ENCODE peak calls at places on chromosome 11, in seven cellular contexts. One of them, this sample, is unnamed.

GRCh38 chr11:66429983-66430602 is 8.6 kb downstream of the MRPL11 start:
- DNase-seq in lower lobe of right lung: peak
- DNase-seq in retinal pigment epithelial cell: peak
- DNase-seq in BE2C: peak
- DNase-seq in tibial nerve: peak
- DNase-seq in WTC11: peak
- DNase-seq in psoas muscle: peak
- DNase-seq in this sample: peak

GRCh38 chr11:31464436-31464835 is 45.0 kb downstream of the IMMP1L start:
- DNase-seq in lower lobe of right lung: no peak
- DNase-seq in retinal pigment epithelial cell: no peak
- DNase-seq in BE2C: no peak
- DNase-seq in tibial nerve: no peak
- DNase-seq in WTC11: no peak
- DNase-seq in psoas muscle: no peak
- DNase-seq in this sample: no peak

GRCh38 chr11:108618529-108618928 is 25.0 kb upstream of the EXPH5 start:
- DNase-seq in lower lobe of right lung: no peak
- DNase-seq in retinal pigment epithelial cell: no peak
- DNase-seq in BE2C: no peak
- DNase-seq in tibial nerve: no peak
- DNase-seq in WTC11: no peak
- DNase-seq in psoas muscle: no peak
- DNase-seq in this sample: no peak

GRCh38 chr11:898540-899190 is 11.9 kb downstream of the CHID1 start:
- DNase-seq in lower lobe of right lung: no peak
- DNase-seq in retinal pigment epithelial cell: no peak
- DNase-seq in BE2C: peak
- DNase-seq in tibial nerve: peak
- DNase-seq in WTC11: peak
- DNase-seq in psoas muscle: no peak
- DNase-seq in this sample: no peak

GRCh38 chr11:86456075-86456939 is 81.6 kb downstream of the CCDC81 start:
- DNase-seq in lower lobe of right lung: peak
- DNase-seq in retinal pigment epithelial cell: no peak
- DNase-seq in BE2C: peak
- DNase-seq in tibial nerve: peak
- DNase-seq in WTC11: peak
- DNase-seq in psoas muscle: peak
- DNase-seq in this sample: peak

GRCh38 chr11:117144477-117145392 is 648 bp downstream of the PAFAH1B2 start:
- DNase-seq in lower lobe of right lung: peak
- DNase-seq in retinal pigment epithelial cell: peak
- DNase-seq in BE2C: peak
- DNase-seq in tibial nerve: peak
- DNase-seq in WTC11: peak
- DNase-seq in psoas muscle: peak
- DNase-seq in this sample: no peak

GRCh38 chr11:38460901-38461300 is 1862.9 kb upstream of the RAG2 start:
- DNase-seq in lower lobe of right lung: peak
- DNase-seq in retinal pigment epithelial cell: peak
- DNase-seq in BE2C: peak
- DNase-seq in tibial nerve: peak
- DNase-seq in WTC11: no peak
- DNase-seq in psoas muscle: no peak
- DNase-seq in this sample: no peak

GRCh38 chr11:11946180-11946579 is 62.2 kb downstream of the DKK3 start:
- DNase-seq in lower lobe of right lung: no peak
- DNase-seq in retinal pigment epithelial cell: no peak
- DNase-seq in BE2C: no peak
- DNase-seq in tibial nerve: no peak
- DNase-seq in WTC11: no peak
- DNase-seq in psoas muscle: no peak
- DNase-seq in this sample: no peak

GRCh38 chr11:101456812-101457211 is 127.0 kb downstream of the TRPC6 start:
- DNase-seq in lower lobe of right lung: no peak
- DNase-seq in retinal pigment epithelial cell: no peak
- DNase-seq in BE2C: no peak
- DNase-seq in tibial nerve: no peak
- DNase-seq in WTC11: no peak
- DNase-seq in psoas muscle: no peak
- DNase-seq in this sample: no peak

GRCh38 chr11:44946268-44946667 is 4.4 kb downstream of the TP53I11 start:
- DNase-seq in lower lobe of right lung: no peak
- DNase-seq in retinal pigment epithelial cell: no peak
- DNase-seq in BE2C: no peak
- DNase-seq in tibial nerve: peak
- DNase-seq in WTC11: no peak
- DNase-seq in psoas muscle: peak
- DNase-seq in this sample: no peak

GRCh38 chr11:117071344-117071787 is 26.9 kb downstream of the SIK3 start:
- DNase-seq in lower lobe of right lung: no peak
- DNase-seq in retinal pigment epithelial cell: no peak
- DNase-seq in BE2C: peak
- DNase-seq in tibial nerve: peak
- DNase-seq in WTC11: no peak
- DNase-seq in psoas muscle: peak
- DNase-seq in this sample: no peak

GRCh38 chr11:103488021-103488420 is 378.8 kb downstream of the DYNC2H1 start:
- DNase-seq in lower lobe of right lung: no peak
- DNase-seq in retinal pigment epithelial cell: no peak
- DNase-seq in BE2C: no peak
- DNase-seq in tibial nerve: no peak
- DNase-seq in WTC11: no peak
- DNase-seq in psoas muscle: no peak
- DNase-seq in this sample: no peak

GRCh38 chr11:574632-575323 is 1.5 kb upstream of the PHRF1 start:
- DNase-seq in lower lobe of right lung: no peak
- DNase-seq in retinal pigment epithelial cell: no peak
- DNase-seq in BE2C: no peak
- DNase-seq in tibial nerve: no peak
- DNase-seq in WTC11: no peak
- DNase-seq in psoas muscle: no peak
- DNase-seq in this sample: no peak

GRCh38 chr11:113895367-113896155 is 9.0 kb upstream of the HTR3B start:
- DNase-seq in lower lobe of right lung: no peak
- DNase-seq in retinal pigment epithelial cell: no peak
- DNase-seq in BE2C: peak
- DNase-seq in tibial nerve: no peak
- DNase-seq in WTC11: no peak
- DNase-seq in psoas muscle: no peak
- DNase-seq in this sample: no peak

GRCh38 chr11:85756401-85757200 is 54.3 kb downstream of the SYTL2 start:
- DNase-seq in lower lobe of right lung: no peak
- DNase-seq in retinal pigment epithelial cell: no peak
- DNase-seq in BE2C: no peak
- DNase-seq in tibial nerve: no peak
- DNase-seq in WTC11: no peak
- DNase-seq in psoas muscle: no peak
- DNase-seq in this sample: no peak

GRCh38 chr11:86193297-86194095 is 51.1 kb upstream of the EED start:
- DNase-seq in lower lobe of right lung: peak
- DNase-seq in retinal pigment epithelial cell: no peak
- DNase-seq in BE2C: peak
- DNase-seq in tibial nerve: peak
- DNase-seq in WTC11: peak
- DNase-seq in psoas muscle: peak
- DNase-seq in this sample: no peak

GRCh38 chr11:106681435-106681834 is 336.8 kb downstream of the GUCY1A2 start:
- DNase-seq in lower lobe of right lung: no peak
- DNase-seq in retinal pigment epithelial cell: peak
- DNase-seq in BE2C: no peak
- DNase-seq in tibial nerve: no peak
- DNase-seq in WTC11: no peak
- DNase-seq in psoas muscle: no peak
- DNase-seq in this sample: no peak

GRCh38 chr11:29842061-29842460 is 174.8 kb downstream of the KCNA4 start:
- DNase-seq in lower lobe of right lung: no peak
- DNase-seq in retinal pigment epithelial cell: no peak
- DNase-seq in BE2C: no peak
- DNase-seq in tibial nerve: no peak
- DNase-seq in WTC11: no peak
- DNase-seq in psoas muscle: no peak
- DNase-seq in this sample: no peak

DNA sequence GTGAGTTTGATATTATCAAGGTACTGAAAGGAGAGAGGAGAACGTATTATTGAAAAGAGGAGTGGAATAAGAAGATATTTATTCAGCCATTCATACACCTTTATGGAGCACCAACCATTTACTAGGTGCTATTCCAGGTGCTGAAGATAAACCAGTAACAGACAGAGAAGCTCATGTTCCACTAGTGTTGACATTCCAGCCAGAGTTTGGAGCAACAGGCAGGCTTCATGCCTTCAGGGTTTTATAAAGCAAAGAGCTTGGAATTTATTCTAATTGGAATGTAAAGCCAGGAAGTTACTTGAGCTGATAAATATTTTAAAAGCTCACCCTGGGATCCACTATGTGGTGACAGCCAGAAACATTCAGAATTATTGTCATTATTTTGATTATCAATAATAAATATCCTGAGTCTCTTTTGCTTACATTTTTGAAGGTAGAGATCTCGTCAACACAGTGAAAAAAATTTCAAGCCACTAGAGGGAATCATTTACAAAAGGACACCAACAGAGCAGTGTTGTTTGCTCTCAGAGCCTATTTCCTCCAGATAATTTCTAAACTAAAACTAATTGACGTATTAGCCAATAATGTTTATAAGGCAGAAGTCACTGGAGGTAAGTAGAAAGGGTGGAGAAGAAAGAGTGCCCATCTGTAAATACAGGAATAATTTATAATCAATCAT is 172.0 kb downstream of the KCNA4 start:
- DNase-seq in lower lobe of right lung: no peak
- DNase-seq in retinal pigment epithelial cell: no peak
- DNase-seq in BE2C: no peak
- DNase-seq in tibial nerve: no peak
- DNase-seq in WTC11: no peak
- DNase-seq in psoas muscle: no peak
- DNase-seq in this sample: no peak
- TF ChIP-seq CTCF in lower lobe of right lung: no peak
- TF ChIP-seq CTCF in retinal pigment epithelial cell: no peak
- TF ChIP-seq CTCF in BE2C: no peak
- TF ChIP-seq CTCF in tibial nerve: no peak
- TF ChIP-seq CTCF in WTC11: no peak
- TF ChIP-seq CTCF in psoas muscle: no peak
- TF ChIP-seq CTCF in this sample: no peak

DNA sequence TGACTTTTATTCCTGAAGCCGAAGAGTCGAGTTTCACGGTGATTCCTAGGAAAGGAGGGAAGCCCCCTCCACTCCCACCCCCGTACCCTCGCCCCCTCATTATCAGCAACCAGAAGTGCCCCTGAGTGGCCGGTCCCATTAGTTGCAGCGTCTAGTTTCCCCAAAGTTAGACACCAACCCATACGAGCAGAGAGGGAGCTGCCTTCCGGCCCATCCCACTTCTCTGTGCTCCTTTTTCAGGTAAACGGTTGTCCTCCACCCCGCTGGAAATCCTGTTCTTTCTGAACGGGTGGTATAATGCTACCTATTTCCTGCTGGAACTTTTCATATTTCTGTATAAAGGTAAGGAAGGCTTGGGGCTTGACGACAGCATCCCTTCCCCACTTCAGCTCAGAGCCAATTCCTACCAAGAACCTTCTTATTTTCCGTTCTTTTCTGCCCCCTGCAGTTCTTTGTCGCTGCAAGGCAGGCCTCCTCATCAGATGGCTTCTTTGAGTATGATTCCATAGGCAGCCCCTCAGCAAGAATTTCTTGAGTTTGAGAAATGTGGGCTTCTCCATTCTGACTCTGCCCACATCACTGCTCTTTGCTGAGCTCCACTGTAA is 706 bp downstream of the TMEM216 start:
- DNase-seq in lower lobe of right lung: no peak
- DNase-seq in retinal pigment epithelial cell: no peak
- DNase-seq in BE2C: no peak
- DNase-seq in tibial nerve: no peak
- DNase-seq in WTC11: no peak
- DNase-seq in psoas muscle: no peak
- DNase-seq in this sample: no peak
- TF ChIP-seq CTCF in lower lobe of right lung: no peak
- TF ChIP-seq CTCF in retinal pigment epithelial cell: peak
- TF ChIP-seq CTCF in BE2C: peak
- TF ChIP-seq CTCF in tibial nerve: no peak
- TF ChIP-seq CTCF in WTC11: no peak
- TF ChIP-seq CTCF in psoas muscle: no peak
- TF ChIP-seq CTCF in this sample: no peak

DNA sequence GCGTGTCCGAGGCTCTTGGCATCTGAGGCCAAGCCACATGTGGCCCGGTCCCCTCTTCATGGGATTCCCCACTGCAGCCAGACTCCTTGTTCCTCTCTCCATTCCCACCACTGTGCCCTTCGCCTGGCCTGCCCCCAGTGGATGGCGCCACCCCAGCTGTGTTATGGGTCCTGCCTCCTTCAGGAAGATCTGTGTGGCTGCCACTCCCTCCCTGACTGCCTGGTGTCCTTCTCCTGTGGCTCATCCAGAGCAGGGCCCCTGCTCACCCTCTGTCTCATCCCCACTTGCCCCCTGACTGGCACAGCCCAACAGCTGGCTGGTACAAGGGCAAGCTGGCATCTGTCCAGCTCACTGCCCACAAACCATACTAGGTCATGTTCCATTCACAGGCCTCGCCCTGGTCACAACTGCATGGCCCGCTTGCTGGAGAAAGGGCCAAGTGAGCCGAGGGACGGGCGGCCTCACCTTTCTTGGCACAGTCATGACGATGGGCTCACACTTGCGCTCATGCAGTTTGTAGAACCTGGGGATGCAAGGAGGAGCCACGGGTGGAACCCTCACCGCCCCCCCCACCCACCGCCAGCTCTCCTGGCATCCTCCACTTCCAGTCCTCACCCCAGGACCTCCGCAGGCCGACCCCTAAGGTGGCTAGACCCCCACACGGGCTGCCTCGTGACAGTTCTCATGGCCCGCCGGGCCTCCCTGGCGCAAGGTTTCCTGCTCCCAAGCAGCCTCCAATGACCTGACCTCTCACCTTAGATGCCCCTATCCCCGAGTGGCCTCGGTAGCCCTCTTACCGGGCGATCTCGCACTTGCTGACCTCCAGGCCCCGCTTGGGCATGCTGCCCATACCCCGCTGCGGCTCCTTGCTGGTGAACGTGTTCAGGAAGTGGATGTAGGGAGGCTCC is 2.1 kb upstream of the PTPRCAP start:
- DNase-seq in lower lobe of right lung: no peak
- DNase-seq in retinal pigment epithelial cell: no peak
- DNase-seq in BE2C: peak
- DNase-seq in tibial nerve: peak
- DNase-seq in WTC11: peak
- DNase-seq in psoas muscle: no peak
- DNase-seq in this sample: no peak
- TF ChIP-seq CTCF in lower lobe of right lung: no peak
- TF ChIP-seq CTCF in retinal pigment epithelial cell: peak
- TF ChIP-seq CTCF in BE2C: peak
- TF ChIP-seq CTCF in tibial nerve: no peak
- TF ChIP-seq CTCF in WTC11: no peak
- TF ChIP-seq CTCF in psoas muscle: no peak
- TF ChIP-seq CTCF in this sample: no peak

DNA sequence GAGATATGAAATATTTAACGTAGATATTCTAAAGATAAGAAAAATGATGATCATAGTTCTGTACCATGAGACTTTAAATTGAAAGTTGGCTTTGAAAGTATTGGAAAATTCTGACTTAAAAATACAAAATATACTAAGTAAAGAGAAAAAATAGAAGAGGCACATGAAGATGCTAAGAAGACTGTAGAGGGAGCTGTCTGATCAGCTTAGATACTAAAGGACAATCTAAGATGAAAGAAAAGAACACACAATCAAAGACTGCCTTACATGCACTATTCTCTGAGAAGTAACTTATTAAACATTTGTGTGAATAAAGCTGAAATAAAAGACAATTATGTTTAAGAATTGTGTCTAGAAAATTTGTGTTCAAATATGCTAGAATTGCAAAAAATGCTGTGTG is 55.1 kb downstream of the RBMXL2 start:
- DNase-seq in lower lobe of right lung: no peak
- DNase-seq in retinal pigment epithelial cell: no peak
- DNase-seq in BE2C: no peak
- DNase-seq in tibial nerve: no peak
- DNase-seq in WTC11: no peak
- DNase-seq in psoas muscle: no peak
- DNase-seq in this sample: no peak
- TF ChIP-seq CTCF in lower lobe of right lung: no peak
- TF ChIP-seq CTCF in retinal pigment epithelial cell: peak
- TF ChIP-seq CTCF in BE2C: peak
- TF ChIP-seq CTCF in tibial nerve: no peak
- TF ChIP-seq CTCF in WTC11: no peak
- TF ChIP-seq CTCF in psoas muscle: no peak
- TF ChIP-seq CTCF in this sample: peak